ENCODE peak calls at places on chromosomes 11 and 22, in five cellular contexts. E is stimulated activated CD4-positive, alpha-beta T cell treated with anti-CD3 and anti-CD28 coated beads, Interleukin-15, amount 100 ng/mL, for 24 hours; Z is A549; C is CD4-positive, alpha-beta T cell; S is stimulated activated effector memory CD8-positive, alpha-beta T cell treated with anti-CD3 and anti-CD28 coated beads, Interleukin-12 subunit alpha, Interleukin-12 subunit beta, amount 100 ng/mL, for 72 hours. D is an unnamed sample.

GRCh38 chr11:21405403-21405802 is 736.0 kb downstream of the NELL1 start:
- DNase-seq in E (no peak), Z (no peak), C (no peak), S (no peak), D (no peak)

GRCh38 chr22:26259510-26259909 is 90.2 kb downstream of the SEZ6L start:
- DNase-seq in Z (no peak), C (no peak), S (no peak), E (peak), D (no peak)

GRCh38 chr11:86592047-86592564 is 80.3 kb downstream of the ME3 start:
- DNase-seq in C (no peak), S (no peak), E (no peak), Z (no peak), D (no peak)

GRCh38 chr11:57094206-57094940 is 87.4 kb upstream of the LRRC55 start:
- DNase-seq in S (no peak), E (no peak), Z (no peak), C (no peak), D (no peak)

GRCh38 chr11:102118937-102119336 is 8.7 kb downstream of the YAP1 start:
- DNase-seq in E (no peak), Z (no peak), S (no peak), C (no peak), D (no peak)

GRCh38 chr22:36411589-36412258 is 24.0 kb upstream of the MYH9 start:
- DNase-seq in Z (no peak), S (peak), C (peak), E (peak), D (no peak)

GRCh38 chr11:422249-422656 is 7.5 kb upstream of the SIGIRR start:
- DNase-seq in Z (no peak), E (no peak), S (no peak), C (no peak), D (no peak)

GRCh38 chr11:123407124-123407995 is 22.7 kb upstream of the GRAMD1B start:
- DNase-seq in Z (peak), S (peak), C (peak), E (peak), D (peak)

GRCh38 chr11:118132385-118133151 is 20.1 kb downstream of the SCN4B start:
- DNase-seq in S (no peak), C (no peak), E (no peak), Z (no peak), D (no peak)

GRCh38 chr11:70517996-70518907 is 119.9 kb downstream of the CTTN start:
- DNase-seq in S (no peak), E (no peak), C (no peak), Z (no peak), D (no peak)

GRCh38 chr11:72579816-72580647 is 94.2 kb downstream of the PDE2A start:
- DNase-seq in E (no peak), C (no peak), S (no peak), Z (no peak), D (no peak)

GRCh38 chr11:13318498-13319295 is 41.1 kb downstream of the BMAL1 start:
- DNase-seq in S (no peak), C (no peak), Z (no peak), E (no peak), D (no peak)

GRCh38 chr11:2853997-2854560 is 31.5 kb downstream of the CDKN1C start:
- DNase-seq in C (no peak), S (no peak), E (no peak), Z (no peak), D (no peak)

GRCh38 chr22:49760280-49760629 is 67.4 kb downstream of the BRD1 start:
- DNase-seq in C (no peak), E (no peak), Z (no peak), S (no peak), D (peak)

GRCh38 chr11:86687083-86687799 is 14.8 kb upstream of the ME3 start:
- DNase-seq in S (no peak), C (no peak), Z (no peak), E (no peak), D (no peak)

GRCh38 chr11:112453601-112454577 is 193.2 kb upstream of the PLET1 start:
- DNase-seq in C (peak), E (peak), S (peak), Z (peak), D (peak)

GRCh38 chr11:40602866-40603578 is 856.4 kb downstream of the LRRC4C start:
- DNase-seq in Z (no peak), S (no peak), E (no peak), C (no peak), D (no peak)

GRCh38 chr22:35870517-35871275 is 153.0 kb downstream of the APOL5 start:
- DNase-seq in Z (no peak), C (no peak), S (no peak), E (no peak), D (peak)

GRCh38 chr11:19660076-19660475 is 52.6 kb upstream of the NAV2 start:
- DNase-seq in E (peak), C (no peak), Z (peak), S (peak), D (no peak)

GRCh38 chr11:29173660-29174062 is 843.2 kb downstream of the KCNA4 start:
- DNase-seq in S (no peak), C (no peak), Z (peak), E (no peak), D (no peak)

GRCh38 chr11:70048279-70049024 is 29.7 kb upstream of the ANO1 start:
- DNase-seq in S (no peak), C (no peak), E (no peak), Z (peak), D (no peak)

GRCh38 chr22:26322179-26322905 is 106.7 kb upstream of the ASPHD2 start:
- DNase-seq in S (no peak), Z (no peak), E (no peak), C (no peak), D (no peak)

D was measured in G401.